ENCODE peak calls at places on chromosome 5, in five cellular contexts. Y, V, O, C and F are unnamed samples.
A peak's percentile ranks its signal among the peaks of the same experiment; 100 is the strongest.

GRCh38 chr5:174166231-174167079 is 120.9 kb downstream of the NSG2 start:
- DNase-seq in Y (no peak), V (no peak), O (no peak), C (no peak), F (no peak)

GRCh38 chr5:120678279-120678678 is 214.2 kb downstream of the PRR16 start:
- DNase-seq in Y (no peak), V (no peak), O (no peak), C (no peak), F (no peak)

GRCh38 chr5:152560508-152561137 is 155.5 kb upstream of the NMUR2 start:
- DNase-seq in Y (peak; percentile 67), V (peak; percentile 1), O (no peak), C (peak; percentile 73), F (peak; percentile 61)

GRCh38 chr5:142871880-142872200 is 101.7 kb downstream of the ARHGAP26 start:
- DNase-seq in Y (peak; percentile 26), V (no peak), O (no peak), C (peak; percentile 62), F (peak; percentile 75)

GRCh38 chr5:151238303-151238741 is 14.4 kb upstream of the CCDC69 start:
- DNase-seq in Y (no peak), V (no peak), O (no peak), C (peak; percentile 46), F (no peak)

GRCh38 chr5:97085126-97085786 is 57.2 kb downstream of the LIX1 start:
- DNase-seq in Y (no peak), V (no peak), O (no peak), C (no peak), F (no peak)

GRCh38 chr5:59790399-59791130 is 103.0 kb downstream of the PDE4D start:
- DNase-seq in Y (no peak), V (peak; percentile 44), O (no peak), C (no peak), F (no peak)

GRCh38 chr5:110625376-110625999 is 101.0 kb downstream of the TMEM232 start:
- DNase-seq in Y (no peak), V (no peak), O (peak; percentile 5), C (peak; percentile 47), F (peak; percentile 35)

GRCh38 chr5:56838409-56839039 is 23.2 kb downstream of the MAP3K1 start:
- DNase-seq in Y (no peak), V (peak; percentile 51), O (peak; percentile 60), C (peak; percentile 66), F (peak; percentile 63)

GRCh38 chr5:96624631-96625030 is 37.5 kb upstream of the CAST start:
- DNase-seq in Y (no peak), V (no peak), O (no peak), C (no peak), F (no peak)

GRCh38 chr5:102583663-102584062 is 84.9 kb upstream of the SLCO6A1 start:
- DNase-seq in Y (no peak), V (no peak), O (no peak), C (peak; percentile 52), F (peak; percentile 35)

GRCh38 chr5:24167791-24168190 is 477.0 kb downstream of the CDH10 start:
- DNase-seq in Y (no peak), V (no peak), O (no peak), C (no peak), F (no peak)

GRCh38 chr5:61303348-61303747 is 28.7 kb upstream of the ZSWIM6 start:
- DNase-seq in Y (no peak), V (no peak), O (no peak), C (no peak), F (no peak)

GRCh38 chr5:143334903-143335302 is 68.6 kb downstream of the NR3C1 start:
- DNase-seq in Y (no peak), V (no peak), O (no peak), C (no peak), F (no peak)

GRCh38 chr5:92896722-92897121 is 684.3 kb downstream of the NR2F1-AS1 start:
- DNase-seq in Y (no peak), V (no peak), O (no peak), C (no peak), F (no peak)

GRCh38 chr5:64147849-64148441 is 17.7 kb upstream of the RNF180 start:
- DNase-seq in Y (peak; percentile 75), V (no peak), O (no peak), C (peak; percentile 69), F (peak; percentile 39)

GRCh38 chr5:19547640-19548039 is 440.4 kb downstream of the CDH18 start:
- DNase-seq in Y (no peak), V (no peak), O (no peak), C (peak; percentile 15), F (peak; percentile 19)

GRCh38 chr5:170332058-170332457 is 34.5 kb upstream of the LCP2 start:
- DNase-seq in Y (no peak), V (no peak), O (no peak), C (no peak), F (no peak)

GRCh38 chr5:142816577-142816976 is 46.4 kb downstream of the ARHGAP26 start:
- DNase-seq in Y (peak; percentile 54), V (no peak), O (no peak), C (peak; percentile 76), F (peak; percentile 48)

GRCh38 chr5:162068412-162068811 is 839 bp downstream of the GABRG2 start:
- DNase-seq in Y (peak; percentile 4), V (no peak), O (no peak), C (peak; percentile 42), F (no peak)

GRCh38 chr5:59354811-59355210 is 538.7 kb downstream of the PDE4D start:
- DNase-seq in Y (no peak), V (no peak), O (no peak), C (no peak), F (no peak)

GRCh38 chr5:35926389-35927051 is 11.9 kb downstream of the CAPSL start:
- DNase-seq in Y (peak; percentile 62), V (peak; percentile 41), O (no peak), C (peak; percentile 69), F (peak; percentile 51)

GRCh38 chr5:15893866-15894265 is 285.7 kb downstream of the MARCHF11 start:
- DNase-seq in Y (no peak), V (no peak), O (no peak), C (no peak), F (no peak)

GRCh38 chr5:150599917-150600511 is 40.4 kb upstream of the SYNPO start:
- DNase-seq in Y (peak; percentile 87), V (no peak), O (no peak), C (peak; percentile 57), F (peak; percentile 20)

GRCh38 chr5:123875444-123876264 is 363.7 kb downstream of the CSNK1G3 start:
- DNase-seq in Y (peak; percentile 28), V (no peak), O (no peak), C (peak; percentile 17), F (peak; percentile 20)

GRCh38 chr5:86376214-86376613 is 241.5 kb upstream of the COX7C start:
- DNase-seq in Y (no peak), V (no peak), O (no peak), C (no peak), F (no peak)

GRCh38 chr5:65366655-65367054 is 115.1 kb downstream of the ADAMTS6 start:
- DNase-seq in Y (no peak), V (no peak), O (no peak), C (no peak), F (no peak)

GRCh38 chr5:92795633-92796032 is 785.4 kb downstream of the NR2F1-AS1 start:
- DNase-seq in Y (no peak), V (no peak), O (no peak), C (no peak), F (no peak)

GRCh38 chr5:95892784-95893354 is 68.8 kb downstream of the ELL2 start:
- DNase-seq in Y (peak; percentile 55), V (no peak), O (no peak), C (peak; percentile 49), F (peak; percentile 48)

GRCh38 chr5:65451436-65451835 is 30.3 kb downstream of the ADAMTS6 start:
- DNase-seq in Y (no peak), V (no peak), O (no peak), C (peak; percentile 55), F (no peak)

GRCh38 chr5:167245871-167246270 is 1045.6 kb upstream of the WWC1 start:
- DNase-seq in Y (no peak), V (no peak), O (no peak), C (peak; percentile 7), F (peak; percentile 14)

GRCh38 chr5:10491673-10492026 is 50.0 kb downstream of the ROPN1L start:
- DNase-seq in Y (no peak), V (no peak), O (no peak), C (no peak), F (no peak)

GRCh38 chr5:14406554-14406849 is 175.1 kb upstream of the OTULINL start:
- DNase-seq in Y (no peak), V (no peak), O (no peak), C (peak; percentile 73), F (peak; percentile 96)

GRCh38 chr5:115856936-115857524 is 15.3 kb downstream of the AP3S1 start:
- DNase-seq in Y (no peak), V (no peak), O (no peak), C (no peak), F (no peak)

GRCh38 chr5:66841264-66841663 is 245.1 kb downstream of the MAST4 start:
- DNase-seq in Y (no peak), V (no peak), O (no peak), C (no peak), F (no peak)